ENCODE peak calls at places on chromosomes 16 and 17, in four cellular contexts. One of them, this sample, is unnamed.

GRCh38 chr17:58577696-58578095 is 63.3 kb upstream of the MTMR4 start:
- DNase-seq in WERI-Rb-1: peak
- DNase-seq in mesenchymal stem cell: peak
- DNase-seq in BE2C: peak
- DNase-seq in this sample: no peak

GRCh38 chr17:50218771-50219315 is 17.4 kb upstream of the COL1A1 start:
- DNase-seq in WERI-Rb-1: no peak
- DNase-seq in mesenchymal stem cell: peak
- DNase-seq in BE2C: no peak
- DNase-seq in this sample: peak

GRCh38 chr16:21150375-21151001 is at the start of gene DNAH3:
- DNase-seq in WERI-Rb-1: no peak
- DNase-seq in mesenchymal stem cell: no peak
- DNase-seq in BE2C: no peak
- DNase-seq in this sample: no peak

GRCh38 chr16:66891360-66891759 is 11.0 kb downstream of the PDP2 start:
- DNase-seq in WERI-Rb-1: no peak
- DNase-seq in mesenchymal stem cell: no peak
- DNase-seq in BE2C: no peak
- DNase-seq in this sample: no peak

GRCh38 chr17:10614536-10615155 is 42.5 kb downstream of the MYH3 start:
- DNase-seq in WERI-Rb-1: peak
- DNase-seq in mesenchymal stem cell: peak
- DNase-seq in BE2C: peak
- DNase-seq in this sample: no peak

GRCh38 chr16:82169861-82170845 is at the start of gene MPHOSPH6:
- DNase-seq in WERI-Rb-1: peak
- DNase-seq in mesenchymal stem cell: peak
- DNase-seq in BE2C: peak
- DNase-seq in this sample: no peak

GRCh38 chr17:76727745-76728456 is 1.3 kb downstream of the METTL23 start:
- DNase-seq in WERI-Rb-1: no peak
- DNase-seq in mesenchymal stem cell: peak
- DNase-seq in BE2C: no peak
- DNase-seq in this sample: no peak

GRCh38 chr17:78751447-78752067 is 30.5 kb downstream of the CYTH1 start:
- DNase-seq in WERI-Rb-1: no peak
- DNase-seq in mesenchymal stem cell: no peak
- DNase-seq in BE2C: no peak
- DNase-seq in this sample: no peak

GRCh38 chr17:81814748-81815645 is 11.0 kb downstream of the GCGR start:
- DNase-seq in WERI-Rb-1: peak
- DNase-seq in mesenchymal stem cell: no peak
- DNase-seq in BE2C: peak
- DNase-seq in this sample: no peak

GRCh38 chr17:65963179-65963578 is 228.8 kb downstream of the CEP112 start:
- DNase-seq in WERI-Rb-1: no peak
- DNase-seq in mesenchymal stem cell: no peak
- DNase-seq in BE2C: no peak
- DNase-seq in this sample: no peak

GRCh38 chr16:55297062-55297909 is 26.7 kb upstream of the IRX6 start:
- DNase-seq in WERI-Rb-1: no peak
- DNase-seq in mesenchymal stem cell: no peak
- DNase-seq in BE2C: no peak
- DNase-seq in this sample: no peak

GRCh38 chr16:86757704-86758040 is 179.3 kb downstream of the FOXL1 start:
- DNase-seq in WERI-Rb-1: no peak
- DNase-seq in mesenchymal stem cell: no peak
- DNase-seq in BE2C: no peak
- DNase-seq in this sample: no peak

GRCh38 chr17:59330314-59330942 is 1.0 kb upstream of the YPEL2 start:
- DNase-seq in WERI-Rb-1: peak
- DNase-seq in mesenchymal stem cell: peak
- DNase-seq in BE2C: no peak
- DNase-seq in this sample: no peak

GRCh38 chr16:75267631-75268264 is 16.3 kb upstream of the BCAR1 start:
- DNase-seq in WERI-Rb-1: no peak
- DNase-seq in mesenchymal stem cell: peak
- DNase-seq in BE2C: peak
- DNase-seq in this sample: no peak

GRCh38 chr17:39094607-39095308 is 56.7 kb downstream of the PLXDC1 start:
- DNase-seq in WERI-Rb-1: no peak
- DNase-seq in mesenchymal stem cell: no peak
- DNase-seq in BE2C: no peak
- DNase-seq in this sample: no peak

GRCh38 chr17:74454197-74455024 is 12.0 kb upstream of the CD300A start:
- DNase-seq in WERI-Rb-1: peak
- DNase-seq in mesenchymal stem cell: peak
- DNase-seq in BE2C: peak
- DNase-seq in this sample: no peak

GRCh38 chr17:37710344-37710886 is 34.4 kb downstream of the HNF1B start:
- DNase-seq in WERI-Rb-1: no peak
- DNase-seq in mesenchymal stem cell: peak
- DNase-seq in BE2C: peak
- DNase-seq in this sample: no peak

GRCh38 chr17:29855686-29856085 is 74.3 kb downstream of the SSH2 start:
- DNase-seq in WERI-Rb-1: no peak
- DNase-seq in mesenchymal stem cell: peak
- DNase-seq in BE2C: no peak
- DNase-seq in this sample: no peak

GRCh38 chr17:75679706-75680201 is 12.6 kb downstream of the SAP30BP start:
- DNase-seq in WERI-Rb-1: no peak
- DNase-seq in mesenchymal stem cell: peak
- DNase-seq in BE2C: no peak
- DNase-seq in this sample: no peak

GRCh38 chr17:54738496-54738895 is 162.2 kb upstream of the TOM1L1 start:
- DNase-seq in WERI-Rb-1: no peak
- DNase-seq in mesenchymal stem cell: no peak
- DNase-seq in BE2C: no peak
- DNase-seq in this sample: no peak

GRCh38 chr17:39867891-39868553 is at the start of gene ZPBP2:
- DNase-seq in WERI-Rb-1: no peak
- DNase-seq in mesenchymal stem cell: no peak
- DNase-seq in BE2C: no peak
- DNase-seq in this sample: no peak

GRCh38 chr17:16286947-16287562 is 66.2 kb downstream of the CENPV start:
- DNase-seq in WERI-Rb-1: no peak
- DNase-seq in mesenchymal stem cell: no peak
- DNase-seq in BE2C: peak
- DNase-seq in this sample: no peak

GRCh38 chr17:40555296-40556190 is 9.7 kb downstream of the CCR7 start:
- DNase-seq in WERI-Rb-1: peak
- DNase-seq in mesenchymal stem cell: no peak
- DNase-seq in BE2C: no peak
- DNase-seq in this sample: no peak

GRCh38 chr17:20276430-20276829 is 190.9 kb downstream of the LGALS9B start:
- DNase-seq in WERI-Rb-1: no peak
- DNase-seq in mesenchymal stem cell: peak
- DNase-seq in BE2C: no peak
- DNase-seq in this sample: no peak

GRCh38 chr16:82138478-82139285 is 31.3 kb downstream of the MPHOSPH6 start:
- DNase-seq in WERI-Rb-1: no peak
- DNase-seq in mesenchymal stem cell: no peak
- DNase-seq in BE2C: no peak
- DNase-seq in this sample: no peak

GRCh38 chr16:68403177-68403576 is 45.1 kb downstream of the SMPD3 start:
- DNase-seq in WERI-Rb-1: no peak
- DNase-seq in mesenchymal stem cell: no peak
- DNase-seq in BE2C: no peak
- DNase-seq in this sample: no peak

GRCh38 chr17:46195217-46195855 is 2.1 kb upstream of the KANSL1 start:
- DNase-seq in WERI-Rb-1: no peak
- DNase-seq in mesenchymal stem cell: no peak
- DNase-seq in BE2C: no peak
- DNase-seq in this sample: no peak

GRCh38 chr16:27969574-27969973 is 93.9 kb downstream of the GSG1L start:
- DNase-seq in WERI-Rb-1: no peak
- DNase-seq in mesenchymal stem cell: no peak
- DNase-seq in BE2C: no peak
- DNase-seq in this sample: no peak

GRCh38 chr17:17994271-17994670 is 21.6 kb downstream of the DRC3 start:
- DNase-seq in WERI-Rb-1: peak
- DNase-seq in mesenchymal stem cell: peak
- DNase-seq in BE2C: peak
- DNase-seq in this sample: no peak

GRCh38 chr16:51442140-51442539 is 291.1 kb upstream of the SALL1 start:
- DNase-seq in WERI-Rb-1: no peak
- DNase-seq in mesenchymal stem cell: no peak
- DNase-seq in BE2C: no peak
- DNase-seq in this sample: no peak

GRCh38 chr17:1006054-1006453 is 9.1 kb downstream of the TIMM22 start:
- DNase-seq in WERI-Rb-1: no peak
- DNase-seq in mesenchymal stem cell: no peak
- DNase-seq in BE2C: no peak
- DNase-seq in this sample: no peak

GRCh38 chr16:81189100-81189664 is 49.3 kb upstream of the BCO1 start:
- DNase-seq in WERI-Rb-1: no peak
- DNase-seq in mesenchymal stem cell: no peak
- DNase-seq in BE2C: peak
- DNase-seq in this sample: no peak

This sample was measured in AG04449.